ENCODE peak calls at places on chromosomes 16 and 17, in ten cellular contexts. One of them, this sample, is unnamed.

GRCh38 chr16:86218479-86219170 is 291.7 kb upstream of the FOXF1 start:
- DNase-seq in HEK293T: no peak
- DNase-seq in activated CD4-positive, alpha-beta T cell treated with anti-CD3 and anti-CD28 coated beads for 24 hours: no peak
- DNase-seq in renal cortical epithelial cell: no peak
- DNase-seq in Calu3: no peak
- DNase-seq in HCEC 1CT: no peak
- DNase-seq in stimulated activated CD4-positive, alpha-beta T cell treated with anti-CD3 and anti-CD28 coated beads, Interleukin-15, amount 100 ng/mL, for 24 hours: no peak
- DNase-seq in lower leg skin: no peak
- DNase-seq in EL: no peak
- DNase-seq in GOT3: no peak
- DNase-seq in this sample: no peak

GRCh38 chr16:57186630-57187507 is 740 bp downstream of the RSPRY1 start:
- DNase-seq in HEK293T: peak; percentile 17
- DNase-seq in activated CD4-positive, alpha-beta T cell treated with anti-CD3 and anti-CD28 coated beads for 24 hours: no peak
- DNase-seq in renal cortical epithelial cell: peak; percentile 41
- DNase-seq in Calu3: peak; percentile 20
- DNase-seq in HCEC 1CT: peak; percentile 40
- DNase-seq in stimulated activated CD4-positive, alpha-beta T cell treated with anti-CD3 and anti-CD28 coated beads, Interleukin-15, amount 100 ng/mL, for 24 hours: peak; percentile 18
- DNase-seq in lower leg skin: no peak
- DNase-seq in EL: peak; percentile 39
- DNase-seq in GOT3: no peak
- DNase-seq in this sample: no peak

GRCh38 chr16:3690991-3691720 is 26.2 kb downstream of the TRAP1 start:
- DNase-seq in HEK293T: no peak
- DNase-seq in activated CD4-positive, alpha-beta T cell treated with anti-CD3 and anti-CD28 coated beads for 24 hours: no peak
- DNase-seq in renal cortical epithelial cell: no peak
- DNase-seq in Calu3: no peak
- DNase-seq in HCEC 1CT: no peak
- DNase-seq in stimulated activated CD4-positive, alpha-beta T cell treated with anti-CD3 and anti-CD28 coated beads, Interleukin-15, amount 100 ng/mL, for 24 hours: no peak
- DNase-seq in lower leg skin: peak; percentile 71
- DNase-seq in EL: peak; percentile 36
- DNase-seq in GOT3: no peak
- DNase-seq in this sample: no peak

GRCh38 chr16:4680673-4681470 is 12.5 kb upstream of the NUDT16L1 start:
- DNase-seq in HEK293T: no peak
- DNase-seq in activated CD4-positive, alpha-beta T cell treated with anti-CD3 and anti-CD28 coated beads for 24 hours: no peak
- DNase-seq in renal cortical epithelial cell: no peak
- DNase-seq in Calu3: no peak
- DNase-seq in HCEC 1CT: no peak
- DNase-seq in stimulated activated CD4-positive, alpha-beta T cell treated with anti-CD3 and anti-CD28 coated beads, Interleukin-15, amount 100 ng/mL, for 24 hours: no peak
- DNase-seq in lower leg skin: no peak
- DNase-seq in EL: no peak
- DNase-seq in GOT3: no peak
- DNase-seq in this sample: no peak

GRCh38 chr16:12021578-12022265 is 45.2 kb downstream of the SNX29 start:
- DNase-seq in HEK293T: no peak
- DNase-seq in activated CD4-positive, alpha-beta T cell treated with anti-CD3 and anti-CD28 coated beads for 24 hours: no peak
- DNase-seq in renal cortical epithelial cell: no peak
- DNase-seq in Calu3: no peak
- DNase-seq in HCEC 1CT: no peak
- DNase-seq in stimulated activated CD4-positive, alpha-beta T cell treated with anti-CD3 and anti-CD28 coated beads, Interleukin-15, amount 100 ng/mL, for 24 hours: no peak
- DNase-seq in lower leg skin: no peak
- DNase-seq in EL: no peak
- DNase-seq in GOT3: no peak
- DNase-seq in this sample: no peak

GRCh38 chr17:81488276-81488860 is 24.2 kb downstream of the ACTG1 start:
- DNase-seq in HEK293T: no peak
- DNase-seq in activated CD4-positive, alpha-beta T cell treated with anti-CD3 and anti-CD28 coated beads for 24 hours: no peak
- DNase-seq in renal cortical epithelial cell: no peak
- DNase-seq in Calu3: no peak
- DNase-seq in HCEC 1CT: no peak
- DNase-seq in stimulated activated CD4-positive, alpha-beta T cell treated with anti-CD3 and anti-CD28 coated beads, Interleukin-15, amount 100 ng/mL, for 24 hours: peak; percentile 30
- DNase-seq in lower leg skin: no peak
- DNase-seq in EL: no peak
- DNase-seq in GOT3: no peak
- DNase-seq in this sample: no peak

GRCh38 chr17:65467156-65467555 is 94.3 kb downstream of the AXIN2 start:
- DNase-seq in HEK293T: no peak
- DNase-seq in activated CD4-positive, alpha-beta T cell treated with anti-CD3 and anti-CD28 coated beads for 24 hours: no peak
- DNase-seq in renal cortical epithelial cell: no peak
- DNase-seq in Calu3: no peak
- DNase-seq in HCEC 1CT: no peak
- DNase-seq in stimulated activated CD4-positive, alpha-beta T cell treated with anti-CD3 and anti-CD28 coated beads, Interleukin-15, amount 100 ng/mL, for 24 hours: no peak
- DNase-seq in lower leg skin: no peak
- DNase-seq in EL: no peak
- DNase-seq in GOT3: no peak
- DNase-seq in this sample: no peak

GRCh38 chr16:14514967-14515366 is 115.1 kb downstream of the PARN start:
- DNase-seq in HEK293T: no peak
- DNase-seq in activated CD4-positive, alpha-beta T cell treated with anti-CD3 and anti-CD28 coated beads for 24 hours: no peak
- DNase-seq in renal cortical epithelial cell: no peak
- DNase-seq in Calu3: no peak
- DNase-seq in HCEC 1CT: no peak
- DNase-seq in stimulated activated CD4-positive, alpha-beta T cell treated with anti-CD3 and anti-CD28 coated beads, Interleukin-15, amount 100 ng/mL, for 24 hours: no peak
- DNase-seq in lower leg skin: no peak
- DNase-seq in EL: no peak
- DNase-seq in GOT3: no peak
- DNase-seq in this sample: no peak

GRCh38 chr17:35236821-35237220 is 6.1 kb upstream of the SLFN5 start:
- DNase-seq in HEK293T: no peak
- DNase-seq in activated CD4-positive, alpha-beta T cell treated with anti-CD3 and anti-CD28 coated beads for 24 hours: no peak
- DNase-seq in renal cortical epithelial cell: peak; percentile 74
- DNase-seq in Calu3: no peak
- DNase-seq in HCEC 1CT: no peak
- DNase-seq in stimulated activated CD4-positive, alpha-beta T cell treated with anti-CD3 and anti-CD28 coated beads, Interleukin-15, amount 100 ng/mL, for 24 hours: no peak
- DNase-seq in lower leg skin: no peak
- DNase-seq in EL: no peak
- DNase-seq in GOT3: no peak
- DNase-seq in this sample: no peak

This sample was measured in smooth muscle cell of the brain vasculature.